ENCODE peak calls at places on chromosomes 2 and 18, in seven cellular contexts. One of them, this sample, is unnamed.

GRCh38 chr2:220687231-220687843 is 884.8 kb downstream of the EPHA4 start:
- DNase-seq in RWPE1: peak
- DNase-seq in CD4-positive, CD25-positive, alpha-beta regulatory T cell: peak
- DNase-seq in psoas muscle: peak
- DNase-seq in transverse colon: peak
- DNase-seq in dorsolateral prefrontal cortex: peak
- DNase-seq in astrocyte: peak
- DNase-seq in this sample: peak

GRCh38 chr2:71554028-71554705 is 100.8 kb downstream of the DYSF start:
- DNase-seq in dorsolateral prefrontal cortex: no peak
- DNase-seq in astrocyte: no peak
- DNase-seq in psoas muscle: peak
- DNase-seq in transverse colon: no peak
- DNase-seq in CD4-positive, CD25-positive, alpha-beta regulatory T cell: no peak
- DNase-seq in RWPE1: no peak
- DNase-seq in this sample: no peak

GRCh38 chr2:127857494-127857818 is 499 bp downstream of the POLR2D start:
- DNase-seq in RWPE1: peak
- DNase-seq in CD4-positive, CD25-positive, alpha-beta regulatory T cell: peak
- DNase-seq in psoas muscle: no peak
- DNase-seq in transverse colon: no peak
- DNase-seq in astrocyte: no peak
- DNase-seq in dorsolateral prefrontal cortex: no peak
- DNase-seq in this sample: no peak

GRCh38 chr2:240956935-240957655 is 41.3 kb upstream of the SNED1 start:
- DNase-seq in psoas muscle: peak
- DNase-seq in transverse colon: no peak
- DNase-seq in CD4-positive, CD25-positive, alpha-beta regulatory T cell: no peak
- DNase-seq in astrocyte: no peak
- DNase-seq in dorsolateral prefrontal cortex: peak
- DNase-seq in RWPE1: no peak
- DNase-seq in this sample: no peak

GRCh38 chr2:178482437-178482836 is 2.2 kb downstream of the PLEKHA3 start:
- DNase-seq in psoas muscle: no peak
- DNase-seq in RWPE1: no peak
- DNase-seq in CD4-positive, CD25-positive, alpha-beta regulatory T cell: peak
- DNase-seq in astrocyte: no peak
- DNase-seq in transverse colon: no peak
- DNase-seq in dorsolateral prefrontal cortex: no peak
- DNase-seq in this sample: no peak

GRCh38 chr2:228869601-228870264 is 401.4 kb downstream of the PID1 start:
- DNase-seq in transverse colon: no peak
- DNase-seq in psoas muscle: no peak
- DNase-seq in dorsolateral prefrontal cortex: no peak
- DNase-seq in CD4-positive, CD25-positive, alpha-beta regulatory T cell: no peak
- DNase-seq in astrocyte: no peak
- DNase-seq in RWPE1: no peak
- DNase-seq in this sample: no peak

GRCh38 chr2:69499242-69499641 is 62.0 kb upstream of the NFU1 start:
- DNase-seq in psoas muscle: no peak
- DNase-seq in RWPE1: no peak
- DNase-seq in transverse colon: no peak
- DNase-seq in dorsolateral prefrontal cortex: no peak
- DNase-seq in astrocyte: no peak
- DNase-seq in CD4-positive, CD25-positive, alpha-beta regulatory T cell: no peak
- DNase-seq in this sample: no peak

GRCh38 chr18:23529597-23529996 is 26.3 kb downstream of the RMC1 start:
- DNase-seq in psoas muscle: no peak
- DNase-seq in CD4-positive, CD25-positive, alpha-beta regulatory T cell: no peak
- DNase-seq in transverse colon: no peak
- DNase-seq in dorsolateral prefrontal cortex: no peak
- DNase-seq in astrocyte: peak
- DNase-seq in RWPE1: peak
- DNase-seq in this sample: no peak

GRCh38 chr18:8496186-8496585 is 113.1 kb upstream of the RAB12 start:
- DNase-seq in transverse colon: no peak
- DNase-seq in RWPE1: no peak
- DNase-seq in astrocyte: peak
- DNase-seq in dorsolateral prefrontal cortex: no peak
- DNase-seq in CD4-positive, CD25-positive, alpha-beta regulatory T cell: no peak
- DNase-seq in psoas muscle: no peak
- DNase-seq in this sample: no peak

GRCh38 chr2:33775306-33775705 is 176.2 kb upstream of the FAM98A start:
- DNase-seq in RWPE1: no peak
- DNase-seq in dorsolateral prefrontal cortex: no peak
- DNase-seq in transverse colon: no peak
- DNase-seq in CD4-positive, CD25-positive, alpha-beta regulatory T cell: no peak
- DNase-seq in psoas muscle: no peak
- DNase-seq in astrocyte: no peak
- DNase-seq in this sample: no peak

GRCh38 chr2:130187268-130187667 is 5.2 kb downstream of the MZT2B start:
- DNase-seq in transverse colon: no peak
- DNase-seq in RWPE1: no peak
- DNase-seq in psoas muscle: no peak
- DNase-seq in CD4-positive, CD25-positive, alpha-beta regulatory T cell: no peak
- DNase-seq in dorsolateral prefrontal cortex: no peak
- DNase-seq in astrocyte: no peak
- DNase-seq in this sample: no peak
- H3K27ac ChIP-seq in transverse colon: no peak
- H3K27ac ChIP-seq in RWPE1: peak
- H3K27ac ChIP-seq in psoas muscle: no peak
- H3K27ac ChIP-seq in CD4-positive, CD25-positive, alpha-beta regulatory T cell: no peak
- H3K27ac ChIP-seq in dorsolateral prefrontal cortex: no peak
- H3K27ac ChIP-seq in astrocyte: no peak
- H3K27ac ChIP-seq in this sample: no peak

DNA sequence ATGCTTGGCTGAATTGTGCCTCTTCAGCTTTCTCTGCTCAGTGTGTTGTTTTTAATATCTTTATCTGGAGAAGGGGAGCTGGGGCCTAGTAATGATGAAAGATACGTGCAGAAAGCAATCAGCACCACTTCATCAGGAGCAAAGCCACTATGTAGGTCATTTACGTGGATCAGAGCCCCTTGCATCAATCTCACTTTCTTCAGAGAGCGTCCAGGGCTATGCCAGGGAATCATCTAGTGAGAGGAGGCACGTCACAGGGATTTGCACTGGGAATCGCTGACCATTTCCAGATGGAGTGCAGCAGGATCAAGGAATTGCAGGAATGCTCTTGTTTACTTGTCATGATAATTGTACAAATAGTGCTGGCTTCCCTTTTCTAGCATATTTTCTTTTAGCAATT is 123.1 kb downstream of the TMEM200C start:
- DNase-seq in dorsolateral prefrontal cortex: no peak
- DNase-seq in RWPE1: no peak
- DNase-seq in transverse colon: no peak
- DNase-seq in psoas muscle: no peak
- DNase-seq in astrocyte: no peak
- DNase-seq in CD4-positive, CD25-positive, alpha-beta regulatory T cell: no peak
- DNase-seq in this sample: no peak
- H3K27ac ChIP-seq in dorsolateral prefrontal cortex: no peak
- H3K27ac ChIP-seq in RWPE1: no peak
- H3K27ac ChIP-seq in transverse colon: no peak
- H3K27ac ChIP-seq in psoas muscle: no peak
- H3K27ac ChIP-seq in astrocyte: no peak
- H3K27ac ChIP-seq in CD4-positive, CD25-positive, alpha-beta regulatory T cell: no peak
- H3K27ac ChIP-seq in this sample: no peak

GRCh38 chr2:122595065-122595464 is 839.6 kb downstream of the TSN start:
- DNase-seq in astrocyte: no peak
- DNase-seq in psoas muscle: no peak
- DNase-seq in transverse colon: peak
- DNase-seq in RWPE1: no peak
- DNase-seq in dorsolateral prefrontal cortex: no peak
- DNase-seq in CD4-positive, CD25-positive, alpha-beta regulatory T cell: no peak
- DNase-seq in this sample: no peak

GRCh38 chr2:122598784-122599183 is 843.3 kb downstream of the TSN start:
- DNase-seq in astrocyte: no peak
- DNase-seq in transverse colon: no peak
- DNase-seq in RWPE1: no peak
- DNase-seq in psoas muscle: no peak
- DNase-seq in dorsolateral prefrontal cortex: no peak
- DNase-seq in CD4-positive, CD25-positive, alpha-beta regulatory T cell: no peak
- DNase-seq in this sample: no peak

GRCh38 chr2:122596541-122596940 is 841.1 kb downstream of the TSN start:
- DNase-seq in psoas muscle: no peak
- DNase-seq in RWPE1: no peak
- DNase-seq in dorsolateral prefrontal cortex: no peak
- DNase-seq in astrocyte: no peak
- DNase-seq in transverse colon: no peak
- DNase-seq in CD4-positive, CD25-positive, alpha-beta regulatory T cell: no peak
- DNase-seq in this sample: no peak
- H3K27ac ChIP-seq in psoas muscle: no peak
- H3K27ac ChIP-seq in RWPE1: no peak
- H3K27ac ChIP-seq in dorsolateral prefrontal cortex: no peak
- H3K27ac ChIP-seq in astrocyte: no peak
- H3K27ac ChIP-seq in transverse colon: no peak
- H3K27ac ChIP-seq in CD4-positive, CD25-positive, alpha-beta regulatory T cell: no peak
- H3K27ac ChIP-seq in this sample: no peak

GRCh38 chr2:222922019-222922800 is 61.4 kb downstream of the ACSL3 start:
- DNase-seq in CD4-positive, CD25-positive, alpha-beta regulatory T cell: no peak
- DNase-seq in RWPE1: no peak
- DNase-seq in psoas muscle: no peak
- DNase-seq in transverse colon: no peak
- DNase-seq in astrocyte: no peak
- DNase-seq in dorsolateral prefrontal cortex: no peak
- DNase-seq in this sample: no peak
- H3K27ac ChIP-seq in CD4-positive, CD25-positive, alpha-beta regulatory T cell: no peak
- H3K27ac ChIP-seq in RWPE1: no peak
- H3K27ac ChIP-seq in psoas muscle: no peak
- H3K27ac ChIP-seq in transverse colon: no peak
- H3K27ac ChIP-seq in astrocyte: no peak
- H3K27ac ChIP-seq in dorsolateral prefrontal cortex: no peak
- H3K27ac ChIP-seq in this sample: no peak

GRCh38 chr2:66433695-66433944 is 1.3 kb upstream of the MEIS1 start:
- DNase-seq in psoas muscle: no peak
- DNase-seq in CD4-positive, CD25-positive, alpha-beta regulatory T cell: no peak
- DNase-seq in RWPE1: no peak
- DNase-seq in dorsolateral prefrontal cortex: no peak
- DNase-seq in astrocyte: no peak
- DNase-seq in transverse colon: no peak
- DNase-seq in this sample: no peak
- H3K27ac ChIP-seq in psoas muscle: peak
- H3K27ac ChIP-seq in CD4-positive, CD25-positive, alpha-beta regulatory T cell: no peak
- H3K27ac ChIP-seq in RWPE1: peak
- H3K27ac ChIP-seq in dorsolateral prefrontal cortex: peak
- H3K27ac ChIP-seq in astrocyte: peak
- H3K27ac ChIP-seq in transverse colon: peak
- H3K27ac ChIP-seq in this sample: peak

GRCh38 chr2:215711484-215712034 is 275.7 kb upstream of the FN1 start:
- DNase-seq in transverse colon: no peak
- DNase-seq in astrocyte: peak
- DNase-seq in RWPE1: no peak
- DNase-seq in CD4-positive, CD25-positive, alpha-beta regulatory T cell: no peak
- DNase-seq in psoas muscle: no peak
- DNase-seq in dorsolateral prefrontal cortex: no peak
- DNase-seq in this sample: no peak

GRCh38 chr2:215712850-215713230 is 277.0 kb upstream of the FN1 start:
- DNase-seq in CD4-positive, CD25-positive, alpha-beta regulatory T cell: no peak
- DNase-seq in astrocyte: peak
- DNase-seq in RWPE1: no peak
- DNase-seq in transverse colon: no peak
- DNase-seq in psoas muscle: no peak
- DNase-seq in dorsolateral prefrontal cortex: no peak
- DNase-seq in this sample: no peak

GRCh38 chr2:215712219-215712849 is 276.5 kb upstream of the FN1 start:
- DNase-seq in RWPE1: no peak
- DNase-seq in psoas muscle: no peak
- DNase-seq in dorsolateral prefrontal cortex: no peak
- DNase-seq in astrocyte: no peak
- DNase-seq in CD4-positive, CD25-positive, alpha-beta regulatory T cell: no peak
- DNase-seq in transverse colon: no peak
- DNase-seq in this sample: no peak

GRCh38 chr2:215716971-215717370 is 281.1 kb upstream of the FN1 start:
- DNase-seq in psoas muscle: no peak
- DNase-seq in astrocyte: no peak
- DNase-seq in dorsolateral prefrontal cortex: no peak
- DNase-seq in transverse colon: no peak
- DNase-seq in CD4-positive, CD25-positive, alpha-beta regulatory T cell: no peak
- DNase-seq in RWPE1: no peak
- DNase-seq in this sample: no peak

DNA sequence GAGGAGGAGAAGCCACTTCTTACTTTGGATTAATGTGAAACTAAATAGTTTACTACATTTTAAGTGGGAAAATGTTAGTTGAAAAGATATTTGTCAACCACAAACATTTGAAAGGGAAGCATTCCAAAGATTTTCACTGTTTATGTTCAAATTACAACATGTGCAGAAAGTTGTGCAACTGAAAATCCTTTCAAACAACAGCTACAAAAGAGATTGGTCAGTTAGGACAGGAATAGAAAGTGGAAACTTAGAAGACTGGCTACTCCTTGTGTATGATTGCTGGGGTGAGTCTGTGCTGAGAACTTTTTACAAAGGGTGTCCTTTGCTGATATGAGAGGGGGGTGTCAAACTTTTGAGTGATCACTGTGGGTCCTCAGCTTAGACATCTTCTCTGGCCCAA is 277.5 kb upstream of the FN1 start:
- DNase-seq in psoas muscle: no peak
- DNase-seq in CD4-positive, CD25-positive, alpha-beta regulatory T cell: no peak
- DNase-seq in transverse colon: no peak
- DNase-seq in astrocyte: peak
- DNase-seq in RWPE1: no peak
- DNase-seq in dorsolateral prefrontal cortex: no peak
- DNase-seq in this sample: no peak
- H3K27ac ChIP-seq in psoas muscle: no peak
- H3K27ac ChIP-seq in CD4-positive, CD25-positive, alpha-beta regulatory T cell: no peak
- H3K27ac ChIP-seq in transverse colon: peak
- H3K27ac ChIP-seq in astrocyte: peak
- H3K27ac ChIP-seq in RWPE1: no peak
- H3K27ac ChIP-seq in dorsolateral prefrontal cortex: peak
- H3K27ac ChIP-seq in this sample: no peak

DNA sequence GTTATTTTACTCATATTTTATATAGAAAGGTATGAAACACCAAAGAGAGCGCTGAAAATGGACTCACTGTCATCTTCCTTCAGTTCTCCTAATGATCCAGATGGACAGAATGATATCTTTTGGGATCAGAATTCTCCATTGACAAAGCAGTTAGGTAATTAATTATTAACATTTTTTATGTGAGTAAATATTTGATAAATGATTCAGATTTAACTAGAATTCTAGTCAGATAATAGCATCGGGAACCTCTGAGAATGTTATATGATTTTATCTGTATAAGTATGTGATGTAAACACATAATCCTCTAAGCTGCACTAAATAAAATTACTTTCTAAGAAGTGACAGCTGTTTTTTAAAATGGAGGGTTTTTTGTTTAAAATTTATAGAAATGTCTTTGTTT is 2.0 kb downstream of the ETAA1 start:
- DNase-seq in RWPE1: no peak
- DNase-seq in transverse colon: no peak
- DNase-seq in CD4-positive, CD25-positive, alpha-beta regulatory T cell: no peak
- DNase-seq in psoas muscle: no peak
- DNase-seq in astrocyte: no peak
- DNase-seq in dorsolateral prefrontal cortex: no peak
- DNase-seq in this sample: no peak
- H3K27ac ChIP-seq in RWPE1: no peak
- H3K27ac ChIP-seq in transverse colon: no peak
- H3K27ac ChIP-seq in CD4-positive, CD25-positive, alpha-beta regulatory T cell: no peak
- H3K27ac ChIP-seq in psoas muscle: no peak
- H3K27ac ChIP-seq in astrocyte: peak
- H3K27ac ChIP-seq in dorsolateral prefrontal cortex: no peak
- H3K27ac ChIP-seq in this sample: no peak